ENCODE peak calls at places on chromosome 18, in six cellular contexts. B, W, U, H, D and Z are unnamed samples.

GRCh38 chr18:58842978-58843661 is 21.6 kb upstream of the ZNF532 start:
- DNase-seq in H (no peak), W (peak), B (no peak), U (peak), D (no peak), Z (no peak)

GRCh38 chr18:10564975-10565773 is 39.3 kb downstream of the NAPG start:
- DNase-seq in H (no peak), D (no peak), B (no peak), U (no peak), W (no peak), Z (no peak)

GRCh38 chr18:48866028-48866733 is 84.6 kb downstream of the SMAD7 start:
- DNase-seq in D (no peak), H (no peak), U (no peak), B (no peak), W (no peak), Z (peak)

GRCh38 chr18:58934933-58935577 is 70.4 kb downstream of the ZNF532 start:
- DNase-seq in U (peak), B (no peak), W (no peak), D (no peak), H (no peak), Z (no peak)

GRCh38 chr18:6004119-6004518 is 108.8 kb upstream of the TMEM200C start:
- DNase-seq in D (no peak), B (no peak), U (no peak), W (no peak), H (no peak), Z (no peak)

GRCh38 chr18:6683112-6683876 is 46.2 kb upstream of the ARHGAP28 start:
- DNase-seq in W (no peak), D (peak), H (no peak), U (peak), B (peak), Z (no peak)

GRCh38 chr18:11276678-11277077 is 127.3 kb upstream of the PIEZO2 start:
- DNase-seq in D (no peak), W (no peak), B (no peak), H (no peak), U (peak), Z (no peak)

GRCh38 chr18:61348230-61348629 is 15.0 kb downstream of the CDH20 start:
- DNase-seq in D (no peak), H (no peak), B (no peak), U (no peak), W (no peak), Z (no peak)

GRCh38 chr18:74748809-74749208 is 151.1 kb downstream of the ZNF407 start:
- DNase-seq in B (no peak), D (no peak), W (no peak), U (peak), H (no peak), Z (no peak)

GRCh38 chr18:65753520-65753919 is 2.7 kb downstream of the CDH7 start:
- DNase-seq in D (no peak), B (peak), W (peak), U (peak), H (peak), Z (no peak)

GRCh38 chr18:79528846-79529245 is 133.1 kb downstream of the NFATC1 start:
- DNase-seq in D (peak), H (peak), W (peak), U (peak), B (peak), Z (peak)

GRCh38 chr18:76353046-76353445 is 142.0 kb downstream of the ZNF516 start:
- DNase-seq in D (no peak), H (no peak), U (no peak), B (no peak), W (no peak), Z (no peak)

GRCh38 chr18:74278983-74279382 is 12.8 kb downstream of the CYB5A start:
- DNase-seq in D (no peak), W (no peak), U (no peak), B (no peak), H (no peak), Z (no peak)

GRCh38 chr18:44047585-44047984 is 633.1 kb upstream of the SETBP1 start:
- DNase-seq in W (no peak), D (no peak), U (no peak), H (no peak), B (no peak), Z (no peak)

DNA sequence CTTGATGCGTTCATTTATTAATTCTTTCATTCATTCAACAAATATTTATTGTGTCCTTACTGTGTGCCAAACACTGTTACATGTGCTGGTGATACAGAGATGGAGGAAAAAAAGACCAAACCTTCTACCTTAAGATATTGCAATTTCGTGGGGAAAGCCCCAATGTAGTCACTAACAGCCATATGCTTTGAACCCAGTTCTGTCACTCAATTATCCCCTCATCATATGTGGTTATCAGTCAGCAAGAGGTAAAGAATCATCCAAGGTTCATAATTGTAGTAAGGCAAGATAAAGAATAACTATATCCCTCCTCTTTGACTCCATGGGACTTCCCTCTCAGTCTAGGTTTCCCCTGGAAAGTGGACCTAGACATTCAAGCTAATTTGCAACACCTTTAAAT is 1185.6 kb upstream of the CELF4 start:
- DNase-seq in B (no peak), H (no peak), U (no peak), D (no peak), W (no peak), Z (no peak)
- H2BK15ac ChIP-seq in B (no peak), H (no peak), U (no peak), D (no peak), W (no peak), Z (no peak)

GRCh38 chr18:8562914-8563313 is 46.3 kb upstream of the RAB12 start:
- DNase-seq in H (no peak), D (no peak), B (no peak), U (no peak), W (no peak), Z (no peak)
- H2BK15ac ChIP-seq in H (no peak), D (no peak), B (no peak), U (no peak), W (no peak), Z (no peak)

GRCh38 chr18:78255013-78255412 is 724.6 kb upstream of the SALL3 start:
- DNase-seq in H (no peak), U (no peak), B (no peak), W (no peak), D (no peak), Z (no peak)
- H2BK15ac ChIP-seq in H (no peak), U (no peak), B (no peak), W (no peak), D (no peak), Z (no peak)

DNA sequence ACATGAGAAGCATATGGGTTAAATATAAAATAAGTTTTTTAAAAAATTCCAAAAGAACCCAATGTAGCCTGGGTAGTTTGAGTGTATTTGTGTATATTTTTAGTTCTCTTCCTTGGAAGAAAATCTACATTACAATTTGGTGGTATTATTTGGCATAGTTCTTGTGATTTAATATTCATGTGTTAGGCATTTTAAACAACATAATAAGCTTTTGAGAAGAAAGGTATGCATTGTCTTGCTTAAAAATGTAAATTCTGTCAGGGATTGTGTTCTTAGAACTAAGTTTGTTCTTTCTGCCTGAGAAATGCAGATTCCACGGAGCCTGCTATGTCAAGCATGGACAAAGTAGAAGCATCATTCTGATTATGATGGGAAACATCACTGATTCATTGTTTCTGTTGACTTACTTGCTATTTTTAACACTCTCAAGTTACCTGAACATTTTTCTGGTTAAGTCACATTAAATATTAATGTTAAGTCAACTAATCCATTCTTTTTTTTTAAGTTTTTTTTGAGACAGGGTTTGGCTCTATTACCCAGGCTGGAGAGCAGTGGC is 49.4 kb downstream of the TNFRSF11A start:
- DNase-seq in D (no peak), W (no peak), H (no peak), B (no peak), U (no peak), Z (no peak)
- H2BK15ac ChIP-seq in D (no peak), W (no peak), H (no peak), B (no peak), U (no peak), Z (no peak)